ENCODE peak calls at places on chromosome 16, in ten cellular contexts. Q, C, K, B, T, G, S, Y, P and M are unnamed samples.

GRCh38 chr16:23557779-23558330 is 328 bp downstream of the UBFD1 start:
- DNase-seq in C (no peak), K (peak; percentile 42), Q (peak; percentile 63), P (peak; percentile 13), B (peak; percentile 33), T (no peak), Y (no peak), S (peak; percentile 29), G (peak; percentile 42), M (no peak)

GRCh38 chr16:72979974-72980373 is 68.0 kb downstream of the ZFHX3 start:
- DNase-seq in Q (no peak), C (no peak), S (no peak), Y (no peak), K (no peak), B (no peak), P (no peak), T (no peak), G (no peak), M (no peak)

GRCh38 chr16:11561440-11561797 is 25.3 kb downstream of the LITAF start:
- DNase-seq in Q (no peak), P (no peak), K (no peak), G (no peak), T (no peak), S (no peak), B (peak; percentile 41), Y (no peak), C (no peak), M (no peak)

GRCh38 chr16:77131398-77131797 is 59.6 kb upstream of the MON1B start:
- DNase-seq in Y (no peak), G (no peak), B (no peak), C (no peak), T (no peak), K (no peak), P (no peak), S (no peak), Q (no peak), M (no peak)

GRCh38 chr16:55499951-55500350 is 8.9 kb upstream of the LPCAT2 start:
- DNase-seq in Q (peak; percentile 46), Y (no peak), T (no peak), P (no peak), G (peak; percentile 100), B (peak; percentile 98), S (no peak), K (peak; percentile 97), C (no peak), M (no peak)

GRCh38 chr16:1920727-1921155 is 2.5 kb upstream of the HS3ST6 start:
- DNase-seq in T (no peak), Y (no peak), Q (no peak), C (peak; percentile 64), P (no peak), S (peak; percentile 61), G (no peak), K (no peak), B (no peak), M (no peak)

GRCh38 chr16:72427001-72427785 is 255.2 kb upstream of the PMFBP1 start:
- DNase-seq in P (no peak), B (no peak), S (no peak), C (no peak), G (no peak), K (no peak), Q (no peak), Y (no peak), T (no peak), M (no peak)

GRCh38 chr16:3564889-3565141 is 12.4 kb downstream of the NLRC3 start:
- DNase-seq in P (no peak), S (no peak), B (no peak), K (no peak), T (no peak), C (no peak), Y (no peak), G (no peak), Q (no peak), M (no peak)

GRCh38 chr16:79415983-79416641 is 184.4 kb downstream of the MAF start:
- DNase-seq in Y (no peak), P (no peak), B (no peak), G (no peak), Q (no peak), S (no peak), T (no peak), K (no peak), C (no peak), M (peak; percentile 20)

GRCh38 chr16:58508671-58509251 is 6.6 kb upstream of the SETD6 start:
- DNase-seq in K (no peak), G (no peak), S (no peak), Q (no peak), T (no peak), B (no peak), Y (no peak), P (no peak), C (no peak), M (no peak)

GRCh38 chr16:73058221-73058615 is 10.3 kb upstream of the ZFHX3 start:
- DNase-seq in C (peak; percentile 62), K (peak; percentile 66), B (peak; percentile 45), P (no peak), S (peak; percentile 58), Q (no peak), G (peak; percentile 54), T (peak; percentile 61), Y (no peak), M (peak; percentile 23)

GRCh38 chr16:77647726-77648125 is 74.6 kb upstream of the NUDT7 start:
- DNase-seq in G (no peak), K (no peak), Y (no peak), Q (no peak), B (no peak), T (no peak), S (no peak), P (no peak), C (no peak), M (no peak)

GRCh38 chr16:78893340-78893739 is 707.2 kb downstream of the MAF start:
- DNase-seq in B (no peak), G (no peak), T (no peak), Y (no peak), S (no peak), K (no peak), Q (no peak), P (no peak), C (no peak), M (no peak)

GRCh38 chr16:85227262-85227923 is 115.1 kb upstream of the CIBAR2 start:
- DNase-seq in S (no peak), C (no peak), T (no peak), K (no peak), Q (no peak), G (no peak), B (no peak), Y (no peak), P (no peak), M (no peak)

GRCh38 chr16:50067290-50067853 is 1.6 kb downstream of the HEATR3 start:
- DNase-seq in S (no peak), B (peak; percentile 75), C (no peak), P (no peak), Y (no peak), G (peak; percentile 69), Q (no peak), K (peak; percentile 75), T (no peak), M (no peak)
- TF ChIP-seq CTCF in S (peak; percentile 28), B (peak; percentile 69), C (peak; percentile 17), P (peak; percentile 24), Y (peak; percentile 54), G (peak; percentile 80), Q (peak; percentile 52), K (peak; percentile 51), T (peak; percentile 43), M (no peak)

GRCh38 chr16:62249069-62249468 is 212.8 kb upstream of the CDH8 start:
- DNase-seq in K (no peak), Q (no peak), G (no peak), C (no peak), T (no peak), S (no peak), B (no peak), P (no peak), Y (no peak), M (no peak)
- TF ChIP-seq CTCF in K (no peak), Q (no peak), G (no peak), C (no peak), T (no peak), S (no peak), B (no peak), P (no peak), Y (no peak), M (no peak)

GRCh38 chr16:87172632-87173031 is 144.6 kb downstream of the C16orf95 start:
- DNase-seq in C (no peak), T (no peak), S (no peak), B (no peak), K (no peak), Y (no peak), P (no peak), G (no peak), Q (no peak), M (no peak)
- TF ChIP-seq CTCF in C (no peak), T (no peak), S (no peak), B (peak; percentile 27), K (peak; percentile 12), Y (no peak), P (no peak), G (no peak), Q (no peak), M (no peak)

GRCh38 chr16:10385725-10386516 is at the start of gene ATF7IP2:
- DNase-seq in C (peak; percentile 89), B (peak; percentile 91), P (peak; percentile 38), Q (peak; percentile 89), S (peak; percentile 86), K (peak; percentile 90), T (peak; percentile 92), Y (peak; percentile 73), G (peak; percentile 71), M (peak; percentile 79)

GRCh38 chr16:10388987-10389386 is 3.1 kb downstream of the ATF7IP2 start:
- DNase-seq in B (no peak), K (no peak), P (no peak), G (no peak), T (no peak), Q (no peak), Y (no peak), C (no peak), S (no peak), M (no peak)

GRCh38 chr16:10390330-10390729 is 4.5 kb downstream of the ATF7IP2 start:
- DNase-seq in Y (no peak), G (no peak), P (no peak), B (no peak), C (no peak), K (no peak), Q (no peak), T (no peak), S (no peak), M (no peak)

GRCh38 chr16:10386517-10387377 is 886 bp downstream of the ATF7IP2 start:
- DNase-seq in G (no peak), Q (no peak), T (no peak), P (no peak), C (no peak), S (no peak), Y (no peak), B (peak; percentile 38), K (peak; percentile 17), M (no peak)

GRCh38 chr16:10387378-10387681 is 1.5 kb downstream of the ATF7IP2 start:
- DNase-seq in C (no peak), Q (no peak), B (no peak), T (no peak), Y (no peak), G (no peak), K (no peak), S (no peak), P (no peak), M (no peak)
- TF ChIP-seq CTCF in C (no peak), Q (no peak), B (no peak), T (no peak), Y (no peak), G (no peak), K (no peak), S (no peak), P (no peak), M (no peak)